ENCODE peak calls at places on chromosomes 16 and 17, in seven cellular contexts. C, H, U, Y, X, J and F are unnamed samples.

GRCh38 chr17:31448467-31449077 is 57.1 kb downstream of the RAB11FIP4 start:
- DNase-seq in Y (peak; percentile 22), X (no peak), C (no peak), U (peak; percentile 49), J (no peak), H (no peak), F (no peak)

GRCh38 chr16:24671455-24671954 is 57.9 kb upstream of the TNRC6A start:
- DNase-seq in X (no peak), H (no peak), Y (no peak), C (no peak), U (no peak), J (no peak), F (no peak)

GRCh38 chr17:72486806-72487205 is 366.0 kb downstream of the SOX9 start:
- DNase-seq in H (no peak), X (no peak), Y (no peak), U (no peak), J (no peak), C (no peak), F (no peak)

GRCh38 chr17:8710766-8711165 is 33.9 kb downstream of the CCDC42 start:
- DNase-seq in X (no peak), U (no peak), Y (no peak), J (no peak), C (no peak), H (no peak), F (no peak)

GRCh38 chr16:2511128-2511785 is 2.5 kb upstream of the ATP6V0C start:
- DNase-seq in C (no peak), U (peak; percentile 70), Y (no peak), X (no peak), J (no peak), H (peak; percentile 91), F (no peak)

GRCh38 chr16:78307824-78308528 is 208.5 kb downstream of the WWOX start:
- DNase-seq in J (no peak), Y (no peak), U (no peak), C (no peak), H (no peak), X (no peak), F (no peak)

GRCh38 chr16:89279666-89280481 is 62.4 kb downstream of the ZNF778 start:
- DNase-seq in H (no peak), Y (no peak), U (no peak), C (no peak), X (no peak), J (no peak), F (no peak)

GRCh38 chr16:87792205-87792565 is 26.4 kb upstream of the KLHDC4 start:
- DNase-seq in J (no peak), H (no peak), C (no peak), X (no peak), Y (no peak), U (no peak), F (no peak)